ENCODE peak calls at places on chromosomes 1 and 21, in four cellular contexts. L is IMR-90, D is K562, P is GM12878. N is an unnamed sample.

GRCh38 chr21:41431788-41432548 is 5.9 kb downstream of the MX1 start:
- DNase-seq in L (no peak), D (no peak), P (peak; percentile 56), N (peak; percentile 31)

GRCh38 chr1:94648225-94649007 is 106.9 kb upstream of the F3 start:
- DNase-seq in L (peak; percentile 100), P (no peak), D (peak; percentile 21), N (no peak)

GRCh38 chr1:18955442-18956188 is 861 bp downstream of the IFFO2 start:
- DNase-seq in D (peak; percentile 57), L (no peak), P (no peak), N (peak; percentile 80)

GRCh38 chr1:199129247-199129646 is 490.4 kb downstream of the PTPRC start:
- DNase-seq in P (no peak), D (no peak), L (peak; percentile 10), N (no peak)

GRCh38 chr1:65792671-65793358 is at the start of gene PDE4B:
- DNase-seq in D (no peak), L (peak; percentile 40), P (no peak), N (peak; percentile 75)

GRCh38 chr1:43914576-43915525 is 18.8 kb upstream of the ARTN start:
- DNase-seq in P (no peak), D (no peak), L (no peak), N (no peak)

GRCh38 chr1:82829527-82829926 is 1028.8 kb downstream of the ADGRL2 start:
- DNase-seq in D (no peak), P (no peak), L (no peak), N (peak; percentile 2)

GRCh38 chr1:19645544-19646252 is 1.6 kb downstream of the NBL1 start:
- DNase-seq in L (peak; percentile 28), D (no peak), P (no peak), N (peak; percentile 83)

GRCh38 chr1:87642581-87643129 is 314.0 kb downstream of the LMO4 start:
- DNase-seq in L (peak; percentile 12), D (no peak), P (no peak), N (no peak)

GRCh38 chr1:45348966-45349677 is 8.9 kb upstream of the MUTYH start:
- DNase-seq in P (no peak), D (no peak), L (no peak), N (no peak)

GRCh38 chr1:36479505-36480051 is 3.1 kb downstream of the CSF3R start:
- DNase-seq in P (no peak), L (no peak), D (peak; percentile 39), N (no peak)

GRCh38 chr1:150076066-150076465 is 8.5 kb downstream of the VPS45 start:
- DNase-seq in P (peak; percentile 12), L (peak; percentile 79), D (no peak), N (no peak)

GRCh38 chr1:145956776-145957442 is 908 bp downstream of the LIX1L start:
- DNase-seq in L (peak; percentile 38), D (no peak), P (no peak), N (no peak)

GRCh38 chr1:235919797-235920475 is 53.2 kb upstream of the LYST start:
- DNase-seq in D (no peak), P (no peak), L (peak; percentile 84), N (no peak)

GRCh38 chr21:39720126-39720778 is 24.7 kb upstream of the IGSF5 start:
- DNase-seq in L (no peak), D (no peak), P (no peak), N (no peak)

GRCh38 chr1:195053478-195053877 is 1554.8 kb downstream of the KCNT2 start:
- DNase-seq in D (no peak), P (no peak), L (peak; percentile 13), N (no peak)

GRCh38 chr1:162016616-162017015 is 7.1 kb downstream of the OLFML2B start:
- DNase-seq in L (no peak), D (no peak), P (no peak), N (no peak)

GRCh38 chr1:207020709-207021107 is 11.8 kb downstream of the C1orf116 start:
- DNase-seq in D (no peak), L (peak; percentile 37), P (no peak), N (no peak)

GRCh38 chr1:241356519-241357365 is at the start of gene RGS7:
- DNase-seq in P (no peak), L (peak; percentile 41), D (no peak), N (peak; percentile 97)

GRCh38 chr21:18354947-18355346 is 48.6 kb downstream of the TMPRSS15 start:
- DNase-seq in P (no peak), D (no peak), L (no peak), N (no peak)

GRCh38 chr1:214700381-214700780 is 97.4 kb downstream of the CENPF start:
- DNase-seq in L (no peak), D (no peak), P (no peak), N (no peak)

GRCh38 chr1:223224465-223224864 is 81.4 kb upstream of the TLR5 start:
- DNase-seq in P (no peak), D (no peak), L (no peak), N (no peak)

GRCh38 chr21:33117268-33117888 is 47.4 kb downstream of the OLIG1 start:
- DNase-seq in P (no peak), L (no peak), D (no peak), N (no peak)

GRCh38 chr1:42014823-42015222 is 96.1 kb upstream of the HIVEP3 start:
- DNase-seq in D (no peak), P (no peak), L (no peak), N (no peak)

GRCh38 chr1:184562801-184563200 is 176.0 kb downstream of the C1orf21 start:
- DNase-seq in D (no peak), L (no peak), P (no peak), N (no peak)

GRCh38 chr1:239349699-239350098 is 36.7 kb upstream of the CHRM3 start:
- DNase-seq in D (no peak), L (no peak), P (no peak), N (no peak)

GRCh38 chr1:15152318-15153183 is 996 bp upstream of the TMEM51 start:
- DNase-seq in P (no peak), D (peak; percentile 68), L (peak; percentile 91), N (peak; percentile 79)

DNA sequence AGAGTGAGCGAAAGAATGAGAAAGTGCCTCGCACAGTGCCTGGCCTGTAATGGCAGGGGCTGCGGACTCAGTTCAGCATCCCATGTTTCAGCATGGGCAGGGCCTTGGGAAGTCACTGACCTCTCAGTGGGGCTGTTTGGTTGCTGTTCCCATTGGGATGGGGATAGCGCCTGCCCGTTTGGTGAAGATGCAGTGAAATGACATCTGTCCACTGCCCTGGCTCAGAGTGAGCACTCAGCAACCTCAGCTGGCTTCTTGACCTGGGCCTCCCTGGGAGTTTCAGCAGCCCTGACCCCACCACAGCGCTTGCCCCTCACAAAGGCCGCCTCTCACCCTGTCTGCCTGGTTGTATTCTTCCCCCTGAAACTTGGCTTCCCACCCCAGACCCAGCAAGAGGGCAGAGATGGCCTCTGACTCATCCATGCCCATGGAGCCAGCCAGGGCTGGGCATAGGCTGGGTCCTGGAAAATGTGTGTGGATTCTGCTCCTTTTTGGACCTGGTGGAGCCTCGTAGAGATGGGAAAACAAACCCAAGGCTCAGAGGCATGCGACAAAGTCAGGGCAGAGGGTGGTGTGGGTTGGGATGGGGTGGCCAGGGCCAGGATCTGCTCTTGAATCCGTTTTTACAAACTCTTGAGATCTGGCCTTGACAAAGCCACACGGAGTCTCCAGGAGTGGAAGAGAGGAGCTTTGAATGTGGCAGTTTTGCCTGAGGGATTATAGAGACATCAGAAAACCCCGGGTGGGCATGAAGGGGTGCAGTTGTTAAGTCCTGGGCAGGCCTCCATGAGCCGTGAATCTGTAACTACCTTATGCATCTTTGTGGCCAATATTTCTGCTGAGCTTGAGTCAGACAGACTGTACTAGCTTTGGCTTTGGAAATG is 1.2 kb downstream of the XKR8 start:
- DNase-seq in D (no peak), P (no peak), L (no peak), N (no peak)
- H3K9ac ChIP-seq in D (no peak overlapping the region), P (no peak overlapping the region), L (peak overlapping the region; percentile 23), N (no peak overlapping the region)

DNA sequence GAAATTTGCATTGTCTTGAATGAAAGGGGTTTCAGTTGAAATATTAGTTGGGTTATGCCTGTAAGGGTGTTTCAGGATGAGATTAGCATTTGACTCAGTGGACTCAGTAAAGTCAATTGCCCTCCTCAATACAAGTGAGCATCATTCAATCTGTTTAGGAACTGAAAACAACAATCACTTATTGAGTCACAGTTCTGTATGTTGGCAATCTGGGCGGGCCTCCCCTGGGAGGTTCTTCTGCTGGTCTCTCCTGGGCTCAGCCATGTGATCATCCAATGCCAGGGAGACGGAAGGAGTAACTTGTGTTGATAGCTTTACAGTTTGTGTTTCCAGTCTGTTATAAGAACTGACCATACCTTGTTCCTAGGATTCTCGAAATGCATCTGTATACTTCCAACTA is 262.9 kb upstream of the RUNX1 start:
- DNase-seq in P (no peak), D (no peak), L (no peak), N (no peak)
- TF ChIP-seq RCOR1 in P (no peak), D (no peak), L (no peak), N (no peak)

GRCh38 chr1:2276803-2277580 is 48.9 kb downstream of the SKI start:
- DNase-seq in P (no peak), L (peak; percentile 62), D (no peak), N (no peak)
- H3K9ac ChIP-seq in P (no peak overlapping the region), L (no peak overlapping the region), D (no peak overlapping the region), N (no peak overlapping the region)

GRCh38 chr1:153095764-153096163 is 1.4 kb upstream of the SPRR2E start:
- DNase-seq in D (no peak), P (no peak), L (no peak), N (no peak)

GRCh38 chr1:153100241-153100640 is 5.9 kb upstream of the SPRR2E start:
- DNase-seq in P (no peak), L (peak; percentile 4), D (no peak), N (no peak)

GRCh38 chr1:153094426-153094825 is at the start of gene SPRR2E:
- DNase-seq in D (no peak), P (no peak), L (no peak), N (no peak)

GRCh38 chr1:153099646-153100045 is 5.3 kb upstream of the SPRR2E start:
- DNase-seq in L (no peak), P (no peak), D (no peak), N (no peak)
- TF ChIP-seq RCOR1 in L (no peak), P (no peak), D (no peak), N (no peak)

GRCh38 chr1:32755810-32756159 is 53.2 kb upstream of the SYNC start:
- DNase-seq in P (no peak), D (no peak), L (no peak), N (no peak)

GRCh38 chr1:32754282-32755097 is 51.9 kb upstream of the SYNC start:
- DNase-seq in P (no peak), L (peak; percentile 42), D (peak; percentile 78), N (peak; percentile 71)

GRCh38 chr1:32753532-32754281 is 51.1 kb upstream of the SYNC start:
- DNase-seq in P (no peak), D (peak; percentile 99), L (peak; percentile 48), N (peak; percentile 100)

GRCh38 chr1:32757213-32757895 is 54.8 kb upstream of the SYNC start:
- DNase-seq in D (peak; percentile 88), P (no peak), L (no peak), N (no peak)

GRCh38 chr1:32755098-32755809 is 52.7 kb upstream of the SYNC start:
- DNase-seq in D (no peak), L (no peak), P (no peak), N (no peak)
- H3K9ac ChIP-seq in D (peak overlapping the region; percentile 34), L (no peak overlapping the region), P (no peak overlapping the region), N (no peak overlapping the region)

N was measured in SK-N-SH.